ENCODE peak calls at places on chromosome 19, in eight cellular contexts. C is lower leg skin, J is esophagus muscularis mucosa, N is IMR-90, X is heart left ventricle, F is NB4, K is breast epithelium, V is Peyer's patch. R is an unnamed sample.
A peak's percentile ranks its signal among the peaks of the same experiment; 100 is the strongest.

GRCh38 chr19:41563847-41564514 is 12.0 kb upstream of the CEACAM21 start:
- DNase-seq in X (no peak), C (no peak), K (no peak), V (no peak), N (no peak), J (no peak), F (no peak), R (no peak)

GRCh38 chr19:41691268-41691970 is 3.3 kb upstream of the CEACAM7 start:
- DNase-seq in N (no peak), J (peak; percentile 75), V (no peak), C (peak; percentile 68), F (peak; percentile 7), X (no peak), K (no peak), R (no peak)

GRCh38 chr19:54271106-54271505 is 9.8 kb downstream of the LILRB2 start:
- DNase-seq in F (no peak), X (peak; percentile 67), C (peak; percentile 85), K (no peak), N (no peak), V (no peak), J (no peak), R (no peak)

GRCh38 chr19:52370341-52370710 is 603 bp downstream of the ZNF880 start:
- DNase-seq in C (no peak), X (no peak), F (no peak), K (no peak), V (no peak), N (no peak), J (no peak), R (no peak)

GRCh38 chr19:10518444-10519361 is 1.5 kb upstream of the S1PR5 start:
- DNase-seq in V (no peak), X (no peak), N (no peak), C (no peak), K (no peak), F (no peak), J (no peak), R (no peak)

GRCh38 chr19:3276341-3276799 is 51.9 kb downstream of the CELF5 start:
- DNase-seq in X (no peak), N (no peak), K (no peak), J (no peak), C (no peak), V (peak; percentile 56), F (no peak), R (no peak)

GRCh38 chr19:13055213-13056051 is 47.2 kb downstream of the LYL1 start:
- DNase-seq in K (peak; percentile 72), F (no peak), J (no peak), X (peak; percentile 88), C (peak; percentile 95), V (no peak), N (peak; percentile 89), R (no peak)

GRCh38 chr19:10286803-10287737 is at the start of gene ICAM4:
- DNase-seq in J (no peak), V (peak; percentile 66), C (peak; percentile 91), N (peak; percentile 29), X (peak; percentile 92), F (peak; percentile 99), K (no peak), R (peak; percentile 93)

GRCh38 chr19:16460454-16460853 is 11.3 kb downstream of the EPS15L1 start:
- DNase-seq in V (no peak), F (no peak), X (no peak), C (no peak), K (no peak), N (no peak), J (no peak), R (no peak)

GRCh38 chr19:49862411-49863253 is 4.7 kb downstream of the PNKP start:
- DNase-seq in N (no peak), V (no peak), C (no peak), K (no peak), J (no peak), X (no peak), F (peak; percentile 58), R (no peak)

GRCh38 chr19:16849168-16849567 is 20.0 kb downstream of the SIN3B start:
- DNase-seq in F (no peak), J (no peak), C (no peak), X (no peak), K (no peak), N (peak; percentile 62), V (no peak), R (no peak)

DNA sequence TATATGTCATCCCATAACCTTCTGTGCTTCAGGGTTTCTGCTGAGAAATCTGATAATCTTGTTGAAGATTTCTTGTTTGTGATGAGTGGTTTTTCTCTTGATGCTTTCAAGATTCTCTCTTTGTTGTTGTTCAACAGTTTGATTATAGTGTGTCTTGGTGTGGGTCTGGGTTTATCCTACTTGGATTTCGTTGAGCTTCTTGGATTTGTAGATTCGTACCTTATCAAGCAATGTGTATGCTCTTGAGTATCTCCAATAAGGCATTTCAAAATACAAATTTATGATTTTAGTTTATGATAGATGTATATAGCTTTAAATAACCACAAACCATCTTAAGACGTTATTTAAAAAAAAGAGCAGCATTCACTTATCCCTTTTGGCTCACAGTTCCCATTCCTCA is 57.5 kb downstream of the URI1 start:
- DNase-seq in N (no peak), C (no peak), X (no peak), K (no peak), F (no peak), J (no peak), V (no peak), R (no peak)
- TF ChIP-seq POLR2A in N (no peak), C (no peak), X (no peak), K (no peak), F (no peak), J (no peak), V (no peak), R (no peak)

GRCh38 chr19:29117926-29118325 is 95.0 kb downstream of the UQCRFS1 start:
- DNase-seq in X (no peak), V (no peak), N (no peak), F (no peak), C (peak; percentile 13), J (no peak), K (no peak), R (no peak)

GRCh38 chr19:29118384-29118783 is 94.6 kb downstream of the UQCRFS1 start:
- DNase-seq in F (no peak), K (no peak), N (no peak), V (no peak), X (no peak), C (no peak), J (no peak), R (no peak)

GRCh38 chr19:29115181-29115580 is 97.8 kb downstream of the UQCRFS1 start:
- DNase-seq in C (peak; percentile 70), X (no peak), F (no peak), V (no peak), K (no peak), J (no peak), N (no peak), R (no peak)

GRCh38 chr19:29111581-29111980 is 101.4 kb downstream of the UQCRFS1 start:
- DNase-seq in J (no peak), C (no peak), X (no peak), V (no peak), N (no peak), K (no peak), F (no peak), R (no peak)

DNA sequence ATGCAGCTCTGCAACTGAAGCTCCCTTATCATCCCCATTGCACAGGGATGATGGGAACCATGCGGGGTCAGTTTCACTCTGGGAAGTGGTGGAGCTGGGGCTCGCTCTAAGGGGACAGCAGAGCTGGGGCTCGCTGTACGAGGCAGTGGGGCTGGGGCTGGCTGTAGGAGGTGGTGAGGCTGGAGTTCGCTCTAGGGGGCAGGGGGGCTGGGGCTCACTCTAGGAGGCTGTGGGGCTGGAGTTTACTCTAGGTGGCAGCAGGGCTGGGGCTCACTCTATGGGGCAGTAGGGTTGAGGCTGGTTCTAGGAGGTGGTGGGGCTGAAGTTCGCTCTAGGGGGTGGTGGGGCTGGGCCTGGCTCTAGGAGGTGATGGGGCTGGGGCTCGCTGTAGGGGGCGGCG is 99.1 kb downstream of the UQCRFS1 start:
- DNase-seq in C (no peak), V (no peak), F (no peak), K (no peak), X (no peak), N (no peak), J (no peak), R (no peak)
- TF ChIP-seq POLR2A in C (no peak), V (no peak), F (no peak), K (no peak), X (no peak), N (no peak), J (no peak), R (no peak)

DNA sequence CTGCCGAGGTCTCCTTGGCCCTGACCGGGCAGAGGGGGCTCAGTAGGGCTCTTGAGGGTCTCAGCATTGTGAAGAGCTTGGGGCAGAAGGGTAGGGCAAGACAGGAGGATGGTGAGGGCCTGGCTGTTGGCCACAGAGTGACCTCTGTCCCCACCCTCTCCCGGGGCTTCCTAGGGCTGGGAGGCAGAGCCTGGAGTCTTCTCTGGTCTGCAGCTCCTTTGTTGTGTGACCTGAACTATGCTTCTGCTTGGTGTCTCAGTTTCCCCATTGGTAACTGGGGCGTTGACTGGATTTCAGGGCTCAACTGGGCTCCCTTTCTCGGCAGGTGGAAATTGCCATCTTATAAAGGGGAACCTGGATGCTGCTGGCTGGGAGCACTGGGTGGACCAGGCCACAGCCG is 30.1 kb upstream of the PEPD start:
- DNase-seq in K (no peak), X (no peak), N (no peak), V (no peak), C (no peak), J (no peak), F (no peak), R (no peak)
- TF ChIP-seq POLR2A in K (no peak), X (no peak), N (no peak), V (no peak), C (no peak), J (no peak), F (no peak), R (no peak)

DNA sequence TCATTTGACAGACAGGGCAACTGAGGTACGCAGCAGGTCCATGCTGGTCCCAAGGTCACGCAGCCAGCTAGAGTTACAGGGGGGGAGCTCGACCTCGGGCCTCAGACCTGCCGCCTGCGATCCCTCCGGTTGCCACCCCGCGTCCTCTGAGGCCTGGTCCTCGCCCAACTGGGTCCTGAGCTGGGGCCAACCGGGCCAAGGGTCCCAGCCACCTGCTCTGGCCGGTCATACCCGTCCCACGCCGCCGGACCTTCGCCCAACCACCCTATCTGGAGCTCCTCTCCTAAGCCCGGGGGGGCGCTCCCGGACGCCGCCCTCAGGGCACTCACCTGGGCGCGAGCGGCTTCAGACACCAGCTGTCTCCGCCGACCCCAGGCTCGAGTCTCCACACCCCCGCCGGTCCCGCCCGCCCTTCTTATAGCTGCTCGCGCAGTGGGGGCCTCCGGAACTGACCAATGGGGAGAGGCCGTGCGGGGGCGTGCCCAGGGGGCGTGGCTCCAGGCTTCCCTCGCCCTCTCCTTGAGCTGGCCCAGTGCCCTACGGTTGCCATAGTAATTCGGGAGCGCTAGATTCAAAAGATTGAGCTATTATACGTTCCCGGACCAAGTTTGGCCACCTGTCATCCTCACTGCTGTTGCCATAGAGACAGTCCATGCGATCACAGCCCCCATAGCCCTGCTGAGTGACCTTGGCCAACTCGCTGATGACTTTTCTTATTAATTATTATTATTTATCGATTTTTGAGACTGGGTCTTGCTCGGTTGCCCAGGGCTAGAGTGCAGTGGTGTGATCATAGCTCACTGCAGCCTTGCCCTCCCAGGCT is at the start of gene PLIN5:
- DNase-seq in X (peak; percentile 89), F (no peak), K (peak; percentile 74), C (no peak), N (peak; percentile 26), V (peak; percentile 70), J (no peak), R (peak; percentile 89)
- TF ChIP-seq POLR2A in X (peak; percentile 50), F (no peak), K (no peak), C (no peak), N (no peak), V (no peak), J (no peak), R (no peak)

R was measured in erythroblast.